ENCODE peak calls at places on chromosomes 12 and 14, in ten cellular contexts. One of them, this sample, is unnamed.

GRCh38 chr14:73324536-73324932 is 87.2 kb downstream of the PAPLN start:
- ATAC-seq in effector memory CD8-positive, alpha-beta T cell: no peak
- ATAC-seq in naive thymus-derived CD8-positive, alpha-beta T cell: no peak
- ATAC-seq in activated CD8-positive, alpha-beta memory T cell treated with anti-CD3 and anti-CD28 coated beads, Interleukin-2, amount 10 ng/mL, durations not matched to agents 7 days and 5 days: no peak
- ATAC-seq in HepG2: no peak
- ATAC-seq in CD8-positive, alpha-beta T cell: no peak
- ATAC-seq in gastrocnemius medialis: no peak
- ATAC-seq in activated CD8-positive, alpha-beta T cell treated with anti-CD3 and anti-CD28 coated beads for 36 hours: no peak
- ATAC-seq in CD4-positive, alpha-beta T cell: no peak
- ATAC-seq in activated B cell treated with CpG ODN at 0.5 μM for 24 hours: no peak
- ATAC-seq in this sample: no peak

GRCh38 chr12:132568826-132569480 is 41.4 kb downstream of the LRCOL1 start:
- ATAC-seq in CD8-positive, alpha-beta T cell: no peak
- ATAC-seq in HepG2: no peak
- ATAC-seq in effector memory CD8-positive, alpha-beta T cell: no peak
- ATAC-seq in naive thymus-derived CD8-positive, alpha-beta T cell: no peak
- ATAC-seq in activated CD8-positive, alpha-beta T cell treated with anti-CD3 and anti-CD28 coated beads for 36 hours: no peak
- ATAC-seq in activated CD8-positive, alpha-beta memory T cell treated with anti-CD3 and anti-CD28 coated beads, Interleukin-2, amount 10 ng/mL, durations not matched to agents 7 days and 5 days: no peak
- ATAC-seq in CD4-positive, alpha-beta T cell: no peak
- ATAC-seq in activated B cell treated with CpG ODN at 0.5 μM for 24 hours: no peak
- ATAC-seq in gastrocnemius medialis: no peak
- ATAC-seq in this sample: no peak

GRCh38 chr14:92564361-92565039 is 50.9 kb downstream of the RIN3 start:
- ATAC-seq in activated B cell treated with CpG ODN at 0.5 μM for 24 hours: no peak
- ATAC-seq in effector memory CD8-positive, alpha-beta T cell: no peak
- ATAC-seq in activated CD8-positive, alpha-beta T cell treated with anti-CD3 and anti-CD28 coated beads for 36 hours: no peak
- ATAC-seq in CD8-positive, alpha-beta T cell: no peak
- ATAC-seq in CD4-positive, alpha-beta T cell: no peak
- ATAC-seq in naive thymus-derived CD8-positive, alpha-beta T cell: no peak
- ATAC-seq in activated CD8-positive, alpha-beta memory T cell treated with anti-CD3 and anti-CD28 coated beads, Interleukin-2, amount 10 ng/mL, durations not matched to agents 7 days and 5 days: no peak
- ATAC-seq in gastrocnemius medialis: no peak
- ATAC-seq in HepG2: no peak
- ATAC-seq in this sample: no peak

GRCh38 chr12:48151103-48151771 is 6.1 kb downstream of the ASB8 start:
- ATAC-seq in effector memory CD8-positive, alpha-beta T cell: no peak
- ATAC-seq in gastrocnemius medialis: peak
- ATAC-seq in activated CD8-positive, alpha-beta T cell treated with anti-CD3 and anti-CD28 coated beads for 36 hours: no peak
- ATAC-seq in CD4-positive, alpha-beta T cell: no peak
- ATAC-seq in activated CD8-positive, alpha-beta memory T cell treated with anti-CD3 and anti-CD28 coated beads, Interleukin-2, amount 10 ng/mL, durations not matched to agents 7 days and 5 days: no peak
- ATAC-seq in activated B cell treated with CpG ODN at 0.5 μM for 24 hours: no peak
- ATAC-seq in naive thymus-derived CD8-positive, alpha-beta T cell: no peak
- ATAC-seq in HepG2: no peak
- ATAC-seq in CD8-positive, alpha-beta T cell: no peak
- ATAC-seq in this sample: no peak

GRCh38 chr12:62738611-62739010 is 196.3 kb downstream of the PPM1H start:
- ATAC-seq in naive thymus-derived CD8-positive, alpha-beta T cell: no peak
- ATAC-seq in effector memory CD8-positive, alpha-beta T cell: no peak
- ATAC-seq in activated CD8-positive, alpha-beta T cell treated with anti-CD3 and anti-CD28 coated beads for 36 hours: no peak
- ATAC-seq in CD4-positive, alpha-beta T cell: no peak
- ATAC-seq in activated B cell treated with CpG ODN at 0.5 μM for 24 hours: no peak
- ATAC-seq in HepG2: no peak
- ATAC-seq in activated CD8-positive, alpha-beta memory T cell treated with anti-CD3 and anti-CD28 coated beads, Interleukin-2, amount 10 ng/mL, durations not matched to agents 7 days and 5 days: no peak
- ATAC-seq in gastrocnemius medialis: no peak
- ATAC-seq in CD8-positive, alpha-beta T cell: no peak
- ATAC-seq in this sample: no peak

GRCh38 chr12:23824358-23824757 is 125.1 kb downstream of the SOX5 start:
- ATAC-seq in effector memory CD8-positive, alpha-beta T cell: no peak
- ATAC-seq in CD8-positive, alpha-beta T cell: no peak
- ATAC-seq in CD4-positive, alpha-beta T cell: no peak
- ATAC-seq in activated B cell treated with CpG ODN at 0.5 μM for 24 hours: no peak
- ATAC-seq in naive thymus-derived CD8-positive, alpha-beta T cell: no peak
- ATAC-seq in activated CD8-positive, alpha-beta memory T cell treated with anti-CD3 and anti-CD28 coated beads, Interleukin-2, amount 10 ng/mL, durations not matched to agents 7 days and 5 days: no peak
- ATAC-seq in activated CD8-positive, alpha-beta T cell treated with anti-CD3 and anti-CD28 coated beads for 36 hours: no peak
- ATAC-seq in HepG2: peak
- ATAC-seq in gastrocnemius medialis: no peak
- ATAC-seq in this sample: no peak

GRCh38 chr12:52190860-52191729 is 719 bp downstream of the KRT80 start:
- ATAC-seq in activated CD8-positive, alpha-beta memory T cell treated with anti-CD3 and anti-CD28 coated beads, Interleukin-2, amount 10 ng/mL, durations not matched to agents 7 days and 5 days: no peak
- ATAC-seq in activated B cell treated with CpG ODN at 0.5 μM for 24 hours: no peak
- ATAC-seq in effector memory CD8-positive, alpha-beta T cell: no peak
- ATAC-seq in CD8-positive, alpha-beta T cell: no peak
- ATAC-seq in naive thymus-derived CD8-positive, alpha-beta T cell: no peak
- ATAC-seq in CD4-positive, alpha-beta T cell: no peak
- ATAC-seq in activated CD8-positive, alpha-beta T cell treated with anti-CD3 and anti-CD28 coated beads for 36 hours: no peak
- ATAC-seq in gastrocnemius medialis: no peak
- ATAC-seq in HepG2: no peak
- ATAC-seq in this sample: no peak

GRCh38 chr12:119710374-119710773 is 42.4 kb downstream of the PRKAB1 start:
- ATAC-seq in activated CD8-positive, alpha-beta T cell treated with anti-CD3 and anti-CD28 coated beads for 36 hours: no peak
- ATAC-seq in activated B cell treated with CpG ODN at 0.5 μM for 24 hours: no peak
- ATAC-seq in CD8-positive, alpha-beta T cell: no peak
- ATAC-seq in HepG2: no peak
- ATAC-seq in effector memory CD8-positive, alpha-beta T cell: no peak
- ATAC-seq in gastrocnemius medialis: peak
- ATAC-seq in activated CD8-positive, alpha-beta memory T cell treated with anti-CD3 and anti-CD28 coated beads, Interleukin-2, amount 10 ng/mL, durations not matched to agents 7 days and 5 days: no peak
- ATAC-seq in naive thymus-derived CD8-positive, alpha-beta T cell: no peak
- ATAC-seq in CD4-positive, alpha-beta T cell: no peak
- ATAC-seq in this sample: no peak

GRCh38 chr12:52672321-52672933 is 7.8 kb downstream of the KRT1 start:
- ATAC-seq in activated CD8-positive, alpha-beta T cell treated with anti-CD3 and anti-CD28 coated beads for 36 hours: no peak
- ATAC-seq in activated B cell treated with CpG ODN at 0.5 μM for 24 hours: no peak
- ATAC-seq in gastrocnemius medialis: no peak
- ATAC-seq in CD4-positive, alpha-beta T cell: no peak
- ATAC-seq in CD8-positive, alpha-beta T cell: no peak
- ATAC-seq in HepG2: no peak
- ATAC-seq in naive thymus-derived CD8-positive, alpha-beta T cell: peak
- ATAC-seq in effector memory CD8-positive, alpha-beta T cell: no peak
- ATAC-seq in activated CD8-positive, alpha-beta memory T cell treated with anti-CD3 and anti-CD28 coated beads, Interleukin-2, amount 10 ng/mL, durations not matched to agents 7 days and 5 days: no peak
- ATAC-seq in this sample: no peak

GRCh38 chr12:3214508-3215365 is 137.6 kb downstream of the TSPAN9 start:
- ATAC-seq in CD8-positive, alpha-beta T cell: no peak
- ATAC-seq in naive thymus-derived CD8-positive, alpha-beta T cell: no peak
- ATAC-seq in HepG2: no peak
- ATAC-seq in CD4-positive, alpha-beta T cell: no peak
- ATAC-seq in activated CD8-positive, alpha-beta memory T cell treated with anti-CD3 and anti-CD28 coated beads, Interleukin-2, amount 10 ng/mL, durations not matched to agents 7 days and 5 days: no peak
- ATAC-seq in activated B cell treated with CpG ODN at 0.5 μM for 24 hours: peak
- ATAC-seq in effector memory CD8-positive, alpha-beta T cell: no peak
- ATAC-seq in gastrocnemius medialis: no peak
- ATAC-seq in activated CD8-positive, alpha-beta T cell treated with anti-CD3 and anti-CD28 coated beads for 36 hours: no peak
- ATAC-seq in this sample: no peak